ENCODE peak calls at places on chromosomes 11 and 22, in ten cellular contexts. S is upper lobe of right lung; O is stomach; A is CD8-positive, alpha-beta T cell; B is ovary; J is kidney; G is tibial artery; Z is WERI-Rb-1; U is K562; P is brain microvascular endothelial cell. C is an unnamed sample. For H3K36me3, the result is how much of the 10 kb centered on the place peaks cover.

GRCh38 chr11:119426142-119426541 is 3.2 kb upstream of the THY1 start:
- DNase-seq in S (no peak), O (no peak), A (no peak), B (no peak), J (no peak), G (no peak), Z (no peak), U (no peak), P (no peak), C (no peak)

GRCh38 chr22:50326959-50327710 is at the start of gene DENND6B:
- DNase-seq in S (peak), O (peak), A (peak), B (peak), J (peak), G (peak), Z (peak), U (peak), P (peak), C (peak)

GRCh38 chr11:88447285-88447684 is 109.7 kb upstream of the CTSC start:
- DNase-seq in S (no peak), O (no peak), A (no peak), B (no peak), J (no peak), G (no peak), Z (no peak), U (no peak), P (no peak), C (no peak)

GRCh38 chr22:31646186-31647019 is 15.6 kb downstream of the PISD start:
- DNase-seq in S (no peak), O (no peak), A (no peak), B (no peak), J (peak), G (no peak), Z (no peak), U (no peak), P (peak), C (no peak)

GRCh38 chr22:34102633-34103032 is 182.4 kb upstream of the LARGE1 start:
- DNase-seq in S (no peak), O (no peak), A (no peak), B (no peak), J (no peak), G (no peak), Z (no peak), U (no peak), P (no peak), C (no peak)

GRCh38 chr11:69434341-69434960 is 47.0 kb upstream of the LINC01488 start:
- DNase-seq in S (peak), O (no peak), A (no peak), B (no peak), J (peak), G (no peak), Z (no peak), U (no peak), P (no peak), C (no peak)

GRCh38 chr11:72238040-72238450 is 5.9 kb downstream of the PHOX2A start:
- DNase-seq in S (peak), O (peak), A (peak), B (peak), J (no peak), G (no peak), Z (peak), U (peak), P (peak), C (peak)

GRCh38 chr11:66113132-66113856 is 43.2 kb downstream of the PACS1 start:
- DNase-seq in S (no peak), O (no peak), A (no peak), B (no peak), J (no peak), G (no peak), Z (no peak), U (no peak), P (peak), C (no peak)

GRCh38 chr11:71182791-71183556 is 69.4 kb downstream of the SHANK2 start:
- DNase-seq in S (no peak), O (no peak), A (no peak), B (no peak), J (peak), G (no peak), Z (no peak), U (no peak), P (no peak), C (no peak)

GRCh38 chr11:78140392-78141077 is 1.1 kb upstream of the ALG8 start:
- DNase-seq in S (no peak), O (no peak), A (no peak), B (no peak), J (no peak), G (no peak), Z (no peak), U (peak), P (no peak), C (no peak)

GRCh38 chr11:107785401-107785800 is 73.2 kb downstream of the SLC35F2 start:
- DNase-seq in S (no peak), O (no peak), A (no peak), B (no peak), J (no peak), G (no peak), Z (no peak), U (no peak), P (peak), C (no peak)

GRCh38 chr11:84865791-84866535 is 761.2 kb downstream of the DLG2 start:
- DNase-seq in S (no peak), O (no peak), A (no peak), B (no peak), J (no peak), G (no peak), Z (no peak), U (no peak), P (no peak), C (no peak)

GRCh38 chr11:119120639-119121007 is 757 bp upstream of the HINFP start:
- DNase-seq in S (no peak), O (no peak), A (no peak), B (no peak), J (no peak), G (no peak), Z (peak), U (peak), P (no peak), C (no peak)

GRCh38 chr11:73173755-73174494 is 31.8 kb upstream of the FCHSD2 start:
- DNase-seq in S (no peak), O (peak), A (no peak), B (no peak), J (peak), G (peak), Z (no peak), U (no peak), P (no peak), C (no peak)

GRCh38 chr22:33853200-33854097 is 66.8 kb downstream of the LARGE1 start:
- DNase-seq in S (peak), O (peak), A (no peak), B (peak), J (peak), G (peak), Z (no peak), U (no peak), P (peak), C (peak)

GRCh38 chr11:75055511-75055910 is 41.2 kb downstream of the OR2AT4 start:
- DNase-seq in S (no peak), O (no peak), A (no peak), B (no peak), J (no peak), G (no peak), Z (no peak), U (no peak), P (no peak), C (no peak)

GRCh38 chr11:75190652-75191329 is 39.9 kb downstream of the SLCO2B1 start:
- DNase-seq in S (peak), O (no peak), A (no peak), B (no peak), J (no peak), G (peak), Z (no peak), U (no peak), P (no peak), C (no peak)

GRCh38 chr11:120710354-120711187 is 199.0 kb downstream of the GRIK4 start:
- DNase-seq in S (no peak), O (no peak), A (no peak), B (peak), J (peak), G (no peak), Z (no peak), U (no peak), P (peak), C (no peak)

GRCh38 chr22:30187726-30188407 is 58.7 kb downstream of the LIF start:
- DNase-seq in S (no peak), O (no peak), A (no peak), B (no peak), J (no peak), G (no peak), Z (no peak), U (no peak), P (no peak), C (no peak)

GRCh38 chr11:91805293-91805692 is 419.3 kb upstream of the FAT3 start:
- DNase-seq in S (no peak), O (no peak), A (no peak), B (no peak), J (no peak), G (no peak), Z (no peak), U (no peak), P (no peak), C (no peak)

GRCh38 chr11:1025410-1026162 is 10.9 kb downstream of the MUC6 start:
- DNase-seq in S (no peak), O (no peak), A (no peak), B (no peak), J (no peak), G (no peak), Z (no peak), U (no peak), P (no peak), C (no peak)

GRCh38 chr11:77819921-77820564 is 479 bp downstream of the RSF1 start:
- DNase-seq in S (peak), O (peak), A (peak), B (peak), J (peak), G (peak), Z (peak), U (peak), P (no peak), C (peak)

GRCh38 chr11:77542296-77542695 is 47.5 kb upstream of the AQP11 start:
- DNase-seq in S (no peak), O (no peak), A (no peak), B (no peak), J (no peak), G (no peak), Z (no peak), U (no peak), P (peak), C (no peak)

GRCh38 chr22:24331468-24332440 is 61.1 kb downstream of the SPECC1L start:
- DNase-seq in S (no peak), O (no peak), A (no peak), B (no peak), J (no peak), G (no peak), Z (no peak), U (no peak), P (no peak), C (no peak)

GRCh38 chr11:82945682-82946081 is 44.1 kb downstream of the DDIAS start:
- DNase-seq in S (no peak), O (no peak), A (no peak), B (no peak), J (no peak), G (no peak), Z (no peak), U (no peak), P (no peak), C (no peak)

GRCh38 chr11:15819679-15820286 is 536.6 kb downstream of the SOX6 start:
- DNase-seq in S (peak), O (peak), A (no peak), B (peak), J (peak), G (peak), Z (peak), U (peak), P (peak), C (peak)

GRCh38 chr11:109731451-109731850 is 309.5 kb downstream of the C11orf87 start:
- DNase-seq in S (no peak), O (no peak), A (no peak), B (no peak), J (no peak), G (no peak), Z (no peak), U (no peak), P (no peak), C (no peak)

GRCh38 chr11:13152264-13152663 is 125.3 kb upstream of the BMAL1 start:
- DNase-seq in S (no peak), O (no peak), A (no peak), B (no peak), J (no peak), G (no peak), Z (no peak), U (no peak), P (no peak), C (no peak)

GRCh38 chr11:13149991-13150390 is 127.6 kb upstream of the BMAL1 start:
- DNase-seq in S (no peak), O (no peak), A (no peak), B (no peak), J (no peak), G (no peak), Z (no peak), U (no peak), P (no peak), C (no peak)

GRCh38 chr11:13150487-13150886 is 127.1 kb upstream of the BMAL1 start:
- DNase-seq in S (no peak), O (no peak), A (no peak), B (no peak), J (no peak), G (no peak), Z (no peak), U (no peak), P (no peak), C (no peak)

GRCh38 chr11:13152736-13153541 is 124.7 kb upstream of the BMAL1 start:
- DNase-seq in S (no peak), O (no peak), A (no peak), B (no peak), J (no peak), G (no peak), Z (no peak), U (peak), P (peak), C (no peak)
- TF ChIP-seq CTCF in S (peak), O (peak), A (no peak), B (no peak), J (peak), G (no peak), Z (no peak), U (peak), P (peak), C (peak)

GRCh38 chr22:46113910-46114517 is 36.3 kb upstream of the PPARA start:
- DNase-seq in S (no peak), O (no peak), A (no peak), B (peak), J (no peak), G (peak), Z (no peak), U (no peak), P (no peak), C (no peak)
- H3K36me3 ChIP-seq in S (under half), O (under half), A (under half), B (under half), J (under half), G (under half), Z (under half), U (under half), P (under half), C (under half)

DNA sequence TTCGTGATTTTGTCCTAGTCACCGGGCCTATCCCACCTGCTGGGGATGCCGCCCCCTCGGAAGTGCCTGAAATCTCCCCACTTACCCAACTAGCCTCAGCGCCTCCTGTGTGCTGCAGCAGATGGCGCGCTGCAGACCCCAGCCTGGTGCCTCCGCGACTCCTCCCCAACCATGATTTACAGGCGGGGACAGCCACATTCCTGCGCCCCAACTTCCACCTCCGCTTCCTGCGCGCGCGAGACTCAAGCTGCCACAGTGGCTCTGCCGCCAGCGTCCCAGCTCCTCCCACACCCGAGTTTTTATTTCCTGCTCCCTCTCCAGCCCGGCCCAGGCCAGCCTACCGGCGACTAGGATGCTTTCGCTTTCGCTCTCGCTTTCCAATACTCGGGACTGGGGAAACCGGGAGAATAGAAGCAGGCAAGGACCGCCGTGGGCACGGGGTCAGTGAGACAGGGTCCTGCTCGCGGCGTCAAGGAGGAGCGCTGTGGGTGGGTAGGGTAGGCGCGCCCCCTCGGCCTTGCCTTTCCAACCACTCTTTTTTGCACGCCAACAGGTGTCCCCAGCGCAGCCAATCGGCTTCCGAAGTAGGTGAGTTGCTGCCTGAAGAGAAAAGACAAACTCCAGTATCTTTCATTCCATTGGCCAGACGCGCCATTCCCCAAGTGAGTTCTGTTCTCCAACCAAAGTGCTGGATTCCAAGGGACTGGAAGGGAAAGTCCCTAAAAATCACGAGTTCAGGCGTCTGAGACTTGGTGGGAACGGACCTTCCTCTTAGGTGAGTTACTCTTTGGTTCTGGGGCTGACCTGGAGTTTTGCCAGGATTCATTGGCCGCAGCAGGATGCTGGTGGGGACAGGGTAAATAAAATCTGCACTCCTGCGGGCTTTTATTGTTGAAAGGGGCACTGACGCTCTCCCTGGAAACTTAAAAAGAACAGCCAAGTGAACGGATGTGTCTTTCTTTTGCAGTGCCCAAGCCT is at the start of gene FAM111A:
- DNase-seq in S (peak), O (peak), A (peak), B (peak), J (peak), G (peak), Z (peak), U (peak), P (peak), C (peak)
- TF ChIP-seq CTCF in S (peak), O (peak), A (peak), B (no peak), J (no peak), G (no peak), Z (no peak), U (peak), P (peak), C (peak)

DNA sequence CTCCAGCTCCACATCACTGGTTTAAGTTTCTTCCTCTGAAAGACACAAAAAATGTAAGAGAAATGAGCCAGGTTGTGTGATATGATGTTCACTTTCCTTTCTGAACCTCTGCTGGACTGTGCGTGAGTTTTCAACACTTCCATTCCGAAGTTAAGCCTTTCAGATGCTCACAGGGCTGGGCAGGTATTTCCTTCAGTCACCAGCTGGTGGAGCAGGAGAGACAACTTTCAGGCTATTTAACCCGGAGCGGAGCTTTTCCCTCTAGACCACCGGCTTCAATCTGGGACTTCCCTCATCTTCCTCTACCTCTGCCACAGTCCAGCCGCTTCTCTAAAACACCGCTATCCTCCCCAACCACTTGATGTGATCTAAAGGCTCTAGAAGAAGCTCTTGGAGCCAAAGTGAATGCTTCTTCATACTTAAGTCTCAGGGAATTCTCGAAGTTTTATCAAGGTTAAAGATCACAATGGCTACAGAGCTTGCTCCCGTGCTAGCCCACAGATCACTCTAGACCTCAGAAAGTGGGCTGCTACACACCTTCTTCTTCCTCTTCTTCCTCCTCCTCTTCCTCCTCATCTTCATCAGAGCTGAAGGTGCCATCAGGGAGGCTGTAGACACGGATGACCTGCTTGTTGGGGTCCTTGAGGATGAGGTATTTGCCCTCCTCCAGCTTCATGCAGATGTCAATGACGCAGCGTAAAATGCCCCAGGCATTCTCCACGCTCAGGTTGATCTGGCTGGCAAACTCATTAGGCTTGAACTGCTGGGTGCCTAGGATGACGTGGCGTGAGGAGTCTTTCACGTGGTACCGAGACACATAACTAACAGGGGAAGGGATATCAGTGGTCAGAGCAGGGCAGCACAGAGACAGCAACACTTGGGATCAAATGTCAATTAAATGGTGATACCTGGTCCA is 4.4 kb upstream of the FOXRED2 start:
- DNase-seq in S (no peak), O (no peak), A (no peak), B (no peak), J (peak), G (no peak), Z (peak), U (peak), P (peak), C (peak)
- H3K36me3 ChIP-seq in S (half or more), O (half or more), A (under half), B (under half), J (under half), G (half or more), Z (half or more), U (half or more), P (half or more), C (half or more)

GRCh38 chr11:123838199-123838598 is 32.0 kb upstream of the OR6M1 start:
- DNase-seq in S (no peak), O (no peak), A (no peak), B (no peak), J (no peak), G (no peak), Z (no peak), U (no peak), P (no peak), C (no peak)
- TF ChIP-seq CTCF in S (no peak), O (no peak), A (no peak), B (no peak), J (no peak), G (no peak), Z (no peak), U (no peak), P (no peak), C (no peak)

C was measured in thyroid gland.